ENCODE peak calls at places on chromosome 2, in eight cellular contexts. D is A549, J is gastrocnemius medialis, X is stomach, V is esophagus squamous epithelium, N is tibial nerve, Q is uterus, S is sigmoid colon. I is an unnamed sample.

GRCh38 chr2:160324161-160324768 is 124.2 kb upstream of the ITGB6 start:
- DNase-seq in D (peak; percentile 15), J (no peak), X (peak; percentile 63), V (no peak), N (peak; percentile 86), Q (peak; percentile 56), S (peak; percentile 77), I (no peak)

GRCh38 chr2:237488901-237489860 is 2.1 kb downstream of the MLPH start:
- DNase-seq in D (peak; percentile 63), J (no peak), X (peak; percentile 79), V (no peak), N (no peak), Q (no peak), S (no peak), I (no peak)

GRCh38 chr2:233088598-233089345 is 28.6 kb downstream of the INPP5D start:
- DNase-seq in D (no peak), J (no peak), X (peak; percentile 21), V (no peak), N (no peak), Q (no peak), S (peak; percentile 32), I (no peak)

GRCh38 chr2:154143105-154143504 is 271.4 kb downstream of the GALNT13 start:
- DNase-seq in D (no peak), J (no peak), X (no peak), V (no peak), N (no peak), Q (no peak), S (no peak), I (no peak)

GRCh38 chr2:29806461-29806860 is 114.9 kb downstream of the ALK start:
- DNase-seq in D (no peak), J (no peak), X (no peak), V (no peak), N (no peak), Q (no peak), S (no peak), I (no peak)

GRCh38 chr2:1716441-1716840 is 27.9 kb downstream of the PXDN start:
- DNase-seq in D (no peak), J (no peak), X (no peak), V (no peak), N (no peak), Q (no peak), S (peak; percentile 62), I (no peak)

GRCh38 chr2:241726459-241726858 is 8.0 kb upstream of the D2HGDH start:
- DNase-seq in D (no peak), J (no peak), X (no peak), V (no peak), N (no peak), Q (no peak), S (no peak), I (no peak)

GRCh38 chr2:161238559-161239415 is 69.4 kb upstream of the PSMD14 start:
- DNase-seq in D (peak; percentile 8), J (peak; percentile 32), X (peak; percentile 69), V (no peak), N (no peak), Q (peak; percentile 61), S (peak; percentile 82), I (no peak)

GRCh38 chr2:234795272-234795920 is 156.4 kb upstream of the SH3BP4 start:
- DNase-seq in D (no peak), J (no peak), X (no peak), V (no peak), N (no peak), Q (no peak), S (no peak), I (no peak)

GRCh38 chr2:222433381-222434173 is 9.2 kb downstream of the SGPP2 start:
- DNase-seq in D (no peak), J (no peak), X (no peak), V (no peak), N (no peak), Q (no peak), S (no peak), I (no peak)

GRCh38 chr2:230411484-230412368 is 4.3 kb upstream of the SP100 start:
- DNase-seq in D (peak; percentile 70), J (no peak), X (peak; percentile 64), V (no peak), N (peak; percentile 42), Q (peak; percentile 71), S (peak; percentile 80), I (no peak)

GRCh38 chr2:211423018-211423417 is 866.6 kb downstream of the CPS1 start:
- DNase-seq in D (no peak), J (no peak), X (no peak), V (no peak), N (no peak), Q (no peak), S (no peak), I (no peak)

GRCh38 chr2:57190007-57190406 is 856.6 kb upstream of the VRK2 start:
- DNase-seq in D (no peak), J (no peak), X (no peak), V (no peak), N (no peak), Q (no peak), S (no peak), I (no peak)
- TF ChIP-seq CTCF in D (no peak), J (no peak), X (no peak), V (no peak), N (no peak), Q (no peak), S (no peak), I (no peak)

DNA sequence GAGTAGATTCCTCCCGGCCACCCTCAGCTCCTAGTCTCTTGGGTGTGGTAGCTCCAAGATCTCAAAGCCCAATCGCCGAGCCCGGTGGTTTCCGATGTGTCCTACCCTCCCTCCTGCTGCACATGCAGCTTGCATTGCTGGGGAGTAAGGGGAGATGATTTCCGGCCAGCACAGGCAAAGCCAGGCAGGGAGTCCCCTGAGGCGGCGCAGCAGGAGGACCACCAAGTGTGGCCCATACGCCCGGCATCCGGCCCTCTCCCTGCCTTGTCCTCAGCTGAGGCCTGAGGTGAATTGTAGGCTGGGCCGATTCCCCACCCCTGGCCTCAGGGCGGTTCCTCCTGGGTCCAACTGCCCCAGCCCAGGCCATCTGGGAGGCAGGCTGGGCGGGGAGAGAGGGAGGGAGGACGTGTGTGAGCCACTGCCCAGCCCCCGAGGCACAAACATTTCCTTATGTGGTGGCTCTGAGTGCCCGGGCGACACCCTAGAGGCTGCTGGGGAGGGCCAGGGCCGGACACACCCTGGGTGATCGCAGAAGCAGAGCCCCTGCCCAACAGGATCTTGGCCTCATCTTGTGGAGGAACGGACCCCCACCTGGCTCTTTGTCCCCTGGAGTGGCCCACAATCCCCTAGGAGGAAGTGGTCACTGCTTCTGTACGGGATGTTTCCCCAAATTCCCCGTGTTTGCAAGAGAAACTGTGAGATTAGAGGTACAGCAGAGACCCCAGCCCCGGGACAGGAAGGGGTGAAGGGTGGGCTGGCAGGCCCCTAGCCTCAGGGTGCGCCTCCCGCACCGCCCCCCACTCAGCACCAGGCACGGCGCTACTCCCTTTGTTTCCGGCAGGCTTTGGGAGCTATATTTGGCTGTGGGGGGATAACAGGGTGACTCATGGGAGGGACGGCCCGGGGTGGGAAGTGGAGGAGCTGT is 41.9 kb upstream of the PTMA start:
- DNase-seq in D (peak; percentile 80), J (peak; percentile 96), X (peak; percentile 96), V (peak; percentile 72), N (peak; percentile 86), Q (peak; percentile 93), S (peak; percentile 99), I (peak; percentile 93)
- TF ChIP-seq POLR2A in D (peak; percentile 93), J (peak; percentile 90), X (peak; percentile 95), V (peak; percentile 92), N (peak; percentile 93), Q (peak; percentile 88), S (peak; percentile 96), I (peak; percentile 70)

GRCh38 chr2:45963816-45964215 is 312.3 kb downstream of the PRKCE start:
- DNase-seq in D (no peak), J (no peak), X (no peak), V (no peak), N (no peak), Q (no peak), S (peak; percentile 18), I (no peak)

GRCh38 chr2:45964226-45964841 is 312.9 kb downstream of the PRKCE start:
- DNase-seq in D (peak; percentile 72), J (no peak), X (peak; percentile 80), V (peak; percentile 4), N (peak; percentile 43), Q (peak; percentile 73), S (peak; percentile 77), I (peak; percentile 67)

GRCh38 chr2:45964945-45965344 is 313.5 kb downstream of the PRKCE start:
- DNase-seq in D (no peak), J (no peak), X (no peak), V (no peak), N (no peak), Q (no peak), S (no peak), I (no peak)

GRCh38 chr2:45960057-45960863 is 308.8 kb downstream of the PRKCE start:
- DNase-seq in D (no peak), J (no peak), X (no peak), V (no peak), N (no peak), Q (no peak), S (peak; percentile 17), I (no peak)

DNA sequence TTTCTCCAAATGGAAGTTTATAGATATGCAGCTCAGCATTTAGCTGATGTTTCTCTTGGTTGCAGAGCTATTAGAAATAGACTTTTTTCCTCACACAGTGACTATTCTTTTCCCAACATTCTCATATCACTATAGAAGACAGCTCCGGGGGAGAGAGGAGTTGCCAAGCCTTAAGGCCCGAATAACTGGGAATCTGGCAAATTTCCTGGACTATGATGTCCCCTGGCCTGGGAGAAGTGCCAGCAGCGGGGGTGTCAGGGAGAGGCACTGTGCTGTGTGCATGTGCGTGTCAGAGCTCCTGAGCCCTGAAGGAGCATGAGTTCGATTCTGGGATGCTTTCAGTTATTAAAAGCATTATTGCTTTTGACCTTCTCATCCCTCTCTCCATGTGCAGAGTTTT is 311.0 kb downstream of the PRKCE start:
- DNase-seq in D (no peak), J (no peak), X (peak; percentile 33), V (no peak), N (no peak), Q (peak; percentile 66), S (peak; percentile 75), I (peak; percentile 36)
- H3K4me3 ChIP-seq in D (no peak overlapping the region), J (no peak overlapping the region), X (no peak overlapping the region), V (no peak overlapping the region), N (no peak overlapping the region), Q (no peak overlapping the region), S (no peak overlapping the region), I (no peak overlapping the region)

DNA sequence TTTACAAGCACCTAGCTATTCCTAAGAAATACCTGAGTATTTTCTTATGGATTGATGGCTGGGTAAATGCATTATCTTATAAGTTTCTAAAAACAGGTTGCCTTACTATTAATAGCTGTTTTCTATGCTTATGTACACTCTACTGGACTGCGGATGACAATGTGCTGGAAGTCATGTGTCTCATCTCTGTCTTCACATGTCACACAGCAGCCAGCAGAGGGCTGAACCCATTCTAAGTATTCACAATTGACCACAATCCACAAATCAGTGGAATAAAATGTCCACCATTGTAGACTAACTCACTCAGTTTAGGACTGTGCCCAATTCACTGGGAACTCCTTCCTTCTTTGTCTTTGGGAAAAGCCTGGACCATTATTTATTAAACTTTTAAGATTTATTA is 371.2 kb downstream of the INSIG2 start:
- DNase-seq in D (no peak), J (no peak), X (no peak), V (no peak), N (no peak), Q (no peak), S (no peak), I (no peak)
- TF ChIP-seq CTCF in D (no peak), J (no peak), X (no peak), V (no peak), N (no peak), Q (no peak), S (no peak), I (no peak)

I was measured in breast epithelium.